ENCODE peak calls at places on chromosomes 7 and 10, in six cellular contexts. L is cardiac muscle cell, A is cardiac fibroblast, Z is MCF 10A, F is A549, G is NB4. D is an unnamed sample.

GRCh38 chr7:121385800-121386179 is 10.3 kb downstream of the FAM3C start:
- DNase-seq in Z (no peak), A (peak), L (peak), G (peak), F (no peak), D (no peak)

GRCh38 chr10:78551184-78552005 is 517.4 kb upstream of the ZMIZ1 start:
- DNase-seq in L (no peak), Z (no peak), F (no peak), G (no peak), A (no peak), D (no peak)

GRCh38 chr10:42883993-42884983 is 101.7 kb downstream of the BMS1 start:
- DNase-seq in L (no peak), A (no peak), Z (no peak), F (no peak), G (no peak), D (no peak)

GRCh38 chr7:4670791-4671190 is 11.3 kb upstream of the FOXK1 start:
- DNase-seq in F (no peak), A (no peak), G (no peak), Z (no peak), L (no peak), D (no peak)

GRCh38 chr7:7579638-7580037 is 13.0 kb downstream of the MIOS start:
- DNase-seq in A (no peak), G (no peak), L (no peak), F (no peak), Z (no peak), D (no peak)

GRCh38 chr10:97463363-97464132 is 17.6 kb downstream of the ZDHHC16 start:
- DNase-seq in L (peak), A (peak), F (peak), G (peak), Z (peak), D (peak)

GRCh38 chr7:132656846-132657776 is 80.8 kb upstream of the PLXNA4 start:
- DNase-seq in G (peak), Z (peak), L (peak), A (peak), F (peak), D (no peak)

GRCh38 chr7:46716926-46717325 is 795.9 kb upstream of the IGFBP3 start:
- DNase-seq in A (no peak), G (no peak), F (no peak), L (peak), Z (no peak), D (no peak)

GRCh38 chr10:94500063-94500462 is 45.5 kb upstream of the HELLS start:
- DNase-seq in A (peak), L (peak), G (peak), Z (peak), F (no peak), D (no peak)

GRCh38 chr7:116511552-116512523 is 12.3 kb downstream of the CAV2 start:
- DNase-seq in F (peak), L (peak), G (peak), Z (peak), A (peak), D (no peak)

GRCh38 chr7:64793106-64793755 is 997 bp upstream of the ZNF138 start:
- DNase-seq in F (no peak), Z (no peak), G (peak), L (no peak), A (peak), D (no peak)

GRCh38 chr10:78892383-78893191 is 176.2 kb upstream of the ZMIZ1 start:
- DNase-seq in L (peak), Z (no peak), F (no peak), A (peak), G (peak), D (no peak)

GRCh38 chr7:99551329-99551728 is 585 bp downstream of the FAM200A start:
- DNase-seq in G (no peak), A (no peak), Z (no peak), L (peak), F (peak), D (no peak)

GRCh38 chr10:97861351-97861750 is 11.7 kb downstream of the GOLGA7B start:
- DNase-seq in A (peak), G (no peak), L (peak), Z (peak), F (peak), D (peak)

GRCh38 chr10:42979181-42979580 is 97.7 kb upstream of the RET start:
- DNase-seq in A (no peak), G (peak), L (no peak), Z (no peak), F (no peak), D (no peak)

GRCh38 chr7:54343511-54343910 is 198.7 kb upstream of the VSTM2A start:
- DNase-seq in A (no peak), L (no peak), G (no peak), F (no peak), Z (no peak), D (no peak)

GRCh38 chr10:4686644-4686996 is 139.4 kb upstream of the AKR1E2 start:
- DNase-seq in F (peak), G (no peak), Z (peak), L (peak), A (peak), D (no peak)

GRCh38 chr10:110190170-110190569 is 17.2 kb upstream of the MXI1 start:
- DNase-seq in A (no peak), Z (no peak), L (no peak), F (no peak), G (no peak), D (no peak)

GRCh38 chr10:115432188-115432819 is 339.1 kb downstream of the ATRNL1 start:
- DNase-seq in Z (peak), F (peak), G (peak), A (peak), L (peak), D (no peak)

GRCh38 chr10:28291881-28292297 is 11.0 kb downstream of the MPP7 start:
- DNase-seq in L (peak), A (peak), F (no peak), G (no peak), Z (peak), D (no peak)

DNA sequence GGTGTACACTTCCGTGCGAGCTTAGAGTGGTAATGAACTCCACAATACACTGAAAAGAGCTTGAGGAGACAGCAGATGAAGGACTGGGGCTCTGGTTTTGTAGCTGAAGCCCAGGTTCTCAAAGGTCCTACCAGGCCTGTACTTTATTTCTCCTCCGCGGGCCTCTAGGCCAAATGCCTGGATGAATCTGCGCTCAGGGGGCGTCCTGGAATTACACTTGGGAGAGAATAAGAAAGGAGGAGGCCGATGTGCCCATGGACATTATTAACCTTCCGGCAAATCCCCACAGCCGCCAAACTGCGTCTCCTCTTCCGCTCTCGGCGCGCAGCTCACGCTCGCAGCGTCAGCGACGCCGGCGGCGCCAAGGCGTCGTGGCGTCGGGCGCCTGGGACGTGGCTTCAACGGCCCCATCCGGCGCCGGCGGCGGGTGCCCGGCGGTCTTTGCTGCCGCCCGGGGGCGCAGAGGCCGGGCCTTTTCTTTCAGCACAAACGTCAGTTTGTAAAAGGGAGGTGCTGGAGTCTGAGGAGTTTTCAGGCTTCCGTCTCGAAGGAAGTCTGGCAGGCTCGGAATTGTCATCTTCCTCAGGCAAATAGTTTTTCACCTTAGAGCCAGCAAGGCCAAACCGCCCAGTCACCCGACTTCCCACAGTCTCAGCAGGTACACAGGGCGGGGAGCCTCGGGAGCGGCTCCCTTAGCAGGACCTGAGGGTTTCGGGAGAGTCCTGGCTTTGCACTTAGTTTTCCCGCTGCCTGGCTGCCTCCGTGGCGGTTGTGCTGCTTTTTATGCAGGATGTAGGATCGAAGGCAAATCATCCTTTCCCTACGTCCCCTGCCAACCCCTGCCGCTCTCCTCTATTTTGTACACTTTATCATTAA is at the start of gene CCDC7:
- DNase-seq in F (peak), Z (peak), L (peak), G (peak), A (peak), D (peak)
- TF ChIP-seq CTCF in F (peak), Z (peak), L (peak), G (peak), A (peak), D (peak)

GRCh38 chr7:44138698-44139097 is 2.4 kb downstream of the MYL7 start:
- DNase-seq in A (no peak), Z (no peak), L (no peak), F (no peak), G (no peak), D (no peak)
- TF ChIP-seq CTCF in A (no peak), Z (no peak), L (no peak), F (no peak), G (no peak), D (no peak)

GRCh38 chr10:6203331-6204062 is 765 bp downstream of the PFKFB3 start:
- DNase-seq in Z (peak), F (peak), A (peak), L (peak), G (peak), D (no peak)
- TF ChIP-seq CTCF in Z (peak), F (peak), A (peak), L (no peak), G (no peak), D (peak)

GRCh38 chr7:67301667-67302066 is 305.0 kb downstream of the TYW1 start:
- DNase-seq in G (peak), L (peak), A (no peak), Z (peak), F (no peak), D (no peak)

GRCh38 chr7:67302113-67303039 is 305.7 kb downstream of the TYW1 start:
- DNase-seq in L (peak), G (peak), F (peak), A (peak), Z (peak), D (peak)
- TF ChIP-seq CTCF in L (peak), G (peak), F (no peak), A (peak), Z (no peak), D (peak)

GRCh38 chr7:157671358-157672255 is 334.8 kb downstream of the DNAJB6 start:
- DNase-seq in L (no peak), A (no peak), G (no peak), F (no peak), Z (no peak), D (no peak)

GRCh38 chr7:157668221-157668883 is 331.5 kb downstream of the DNAJB6 start:
- DNase-seq in G (peak), L (no peak), F (no peak), Z (no peak), A (no peak), D (no peak)

GRCh38 chr7:157670490-157671357 is 333.9 kb downstream of the DNAJB6 start:
- DNase-seq in A (no peak), G (peak), Z (no peak), F (no peak), L (no peak), D (no peak)

GRCh38 chr7:157668884-157669767 is 332.3 kb downstream of the DNAJB6 start:
- DNase-seq in L (no peak), G (peak), F (no peak), A (no peak), Z (no peak), D (no peak)

GRCh38 chr7:157669768-157670345 is 333.1 kb downstream of the DNAJB6 start:
- DNase-seq in L (no peak), F (no peak), G (peak), Z (no peak), A (no peak), D (no peak)
- TF ChIP-seq CTCF in L (no peak), F (no peak), G (no peak), Z (no peak), A (no peak), D (no peak)